ENCODE peak calls at places on chromosomes 5 and 9, in four cellular contexts. T, I, Z and G are unnamed samples.

GRCh38 chr5:135608361-135608760 is 29.6 kb upstream of the CXCL14 start:
- DNase-seq in I (no peak), Z (no peak), T (no peak), G (no peak)

GRCh38 chr9:121510766-121511555 is 11.3 kb upstream of the GGTA1 start:
- DNase-seq in T (peak), Z (peak), I (no peak), G (peak)

GRCh38 chr5:75831561-75831960 is 114.3 kb upstream of the POC5 start:
- DNase-seq in T (no peak), I (no peak), Z (no peak), G (no peak)

GRCh38 chr9:23563497-23563896 is 262.5 kb downstream of the ELAVL2 start:
- DNase-seq in I (no peak), Z (no peak), T (no peak), G (no peak)

GRCh38 chr5:154620406-154620805 is 134.8 kb upstream of the LARP1 start:
- DNase-seq in Z (no peak), T (peak), I (no peak), G (no peak)

GRCh38 chr9:127724012-127724411 is 8.1 kb downstream of the TTC16 start:
- DNase-seq in Z (no peak), I (no peak), T (no peak), G (peak)

GRCh38 chr5:82793808-82794419 is 283.3 kb downstream of the TMEM167A start:
- DNase-seq in I (peak), T (peak), Z (peak), G (no peak)

GRCh38 chr9:129401623-129402340 is 219.1 kb downstream of the C9orf50 start:
- DNase-seq in Z (peak), I (no peak), T (peak), G (peak)

GRCh38 chr9:92671323-92671722 is 1.4 kb upstream of the IPPK start:
- DNase-seq in Z (no peak), T (no peak), I (no peak), G (peak)

GRCh38 chr5:126659805-126660483 is 59.2 kb downstream of the PHAX start:
- DNase-seq in I (no peak), Z (no peak), T (no peak), G (no peak)

GRCh38 chr5:179122411-179123108 is 62.4 kb downstream of the ZNF354C start:
- DNase-seq in T (no peak), I (no peak), Z (no peak), G (no peak)

GRCh38 chr9:14018061-14018460 is 295.9 kb downstream of the NFIB start:
- DNase-seq in Z (no peak), I (no peak), T (no peak), G (no peak)

GRCh38 chr5:155794801-155795200 is 532.2 kb upstream of the SGCD start:
- DNase-seq in Z (no peak), I (no peak), T (no peak), G (no peak)

GRCh38 chr5:177129206-177129605 is 4.4 kb upstream of the NSD1 start:
- DNase-seq in I (no peak), T (no peak), Z (no peak), G (no peak)

GRCh38 chr9:12748016-12748415 is 26.8 kb upstream of the LURAP1L start:
- DNase-seq in T (no peak), Z (no peak), I (peak), G (no peak)

GRCh38 chr9:78566948-78567675 is 270.2 kb downstream of the PSAT1 start:
- DNase-seq in T (no peak), Z (no peak), I (no peak), G (no peak)

GRCh38 chr5:28249771-28250415 is 1211.5 kb upstream of the CDH9 start:
- DNase-seq in I (no peak), T (no peak), Z (no peak), G (no peak)

GRCh38 chr5:135879591-135879990 is 16.1 kb downstream of the IL9 start:
- DNase-seq in Z (no peak), I (no peak), T (no peak), G (no peak)

GRCh38 chr9:32339424-32339823 is 45.0 kb upstream of the ACO1 start:
- DNase-seq in T (no peak), I (no peak), Z (no peak), G (no peak)

GRCh38 chr5:94173100-94173499 is 431.7 kb upstream of the POU5F2 start:
- DNase-seq in T (no peak), Z (no peak), I (no peak), G (no peak)

GRCh38 chr5:157665467-157666085 is 5.8 kb upstream of the C5orf52 start:
- DNase-seq in Z (no peak), I (peak), T (no peak), G (no peak)

GRCh38 chr9:95857122-95857521 is 18.4 kb upstream of the ERCC6L2 start:
- DNase-seq in Z (no peak), T (no peak), I (no peak), G (no peak)

GRCh38 chr5:151686673-151687378 is at the start of gene SPARC:
- DNase-seq in I (peak), T (peak), Z (peak), G (peak)

GRCh38 chr5:82417776-82418607 is 139.8 kb upstream of the RPS23 start:
- DNase-seq in Z (no peak), T (no peak), I (no peak), G (peak)